ENCODE peak calls at places on chromosomes 13 and 19, in eight cellular contexts. S, G, F, C, W, J, I and A are unnamed samples.

GRCh38 chr19:35462476-35462953 is 14.5 kb downstream of the FFAR2 start:
- DNase-seq in S (peak; percentile 87), G (no peak), F (no peak), C (no peak), W (no peak), J (no peak), I (peak; percentile 79), A (no peak)

GRCh38 chr19:52648336-52648990 is 10.3 kb upstream of the ZNF83 start:
- DNase-seq in S (no peak), G (no peak), F (no peak), C (peak; percentile 68), W (no peak), J (no peak), I (no peak), A (no peak)

GRCh38 chr19:8307400-8307964 is 676 bp downstream of the CD320 start:
- DNase-seq in S (no peak), G (no peak), F (no peak), C (no peak), W (no peak), J (no peak), I (no peak), A (no peak)

GRCh38 chr19:17041994-17042393 is 15.4 kb upstream of the CPAMD8 start:
- DNase-seq in S (no peak), G (no peak), F (no peak), C (peak; percentile 22), W (no peak), J (no peak), I (no peak), A (no peak)

GRCh38 chr13:93244141-93244917 is 17.7 kb downstream of the GPC6 start:
- DNase-seq in S (no peak), G (no peak), F (no peak), C (peak; percentile 67), W (peak; percentile 21), J (no peak), I (no peak), A (no peak)

GRCh38 chr13:77729502-77730221 is 32.2 kb downstream of the SLAIN1 start:
- DNase-seq in S (peak; percentile 60), G (no peak), F (no peak), C (no peak), W (no peak), J (no peak), I (peak; percentile 63), A (no peak)

GRCh38 chr13:27476943-27477681 is 26.7 kb upstream of the MTIF3 start:
- DNase-seq in S (peak; percentile 51), G (no peak), F (no peak), C (peak; percentile 50), W (peak; percentile 74), J (no peak), I (peak; percentile 74), A (no peak)

GRCh38 chr19:42074513-42075363 is 1.2 kb upstream of the ZNF574 start:
- DNase-seq in S (no peak), G (no peak), F (no peak), C (no peak), W (peak; percentile 34), J (no peak), I (peak; percentile 44), A (no peak)

GRCh38 chr19:51076602-51077213 is 6.0 kb downstream of the KLK14 start:
- DNase-seq in S (no peak), G (no peak), F (no peak), C (no peak), W (no peak), J (no peak), I (no peak), A (no peak)

GRCh38 chr13:97004096-97004876 is 10.0 kb upstream of the OXGR1 start:
- DNase-seq in S (no peak), G (no peak), F (no peak), C (peak; percentile 68), W (peak; percentile 22), J (no peak), I (no peak), A (no peak)

GRCh38 chr19:14686411-14686810 is 3.4 kb upstream of the ZNF333 start:
- DNase-seq in S (no peak), G (no peak), F (no peak), C (peak; percentile 9), W (no peak), J (no peak), I (peak; percentile 17), A (no peak)

GRCh38 chr13:108154421-108154858 is 60.9 kb downstream of the LIG4 start:
- DNase-seq in S (no peak), G (no peak), F (no peak), C (no peak), W (peak; percentile 81), J (no peak), I (no peak), A (no peak)

GRCh38 chr13:109971006-109971744 is 184.8 kb upstream of the IRS2 start:
- DNase-seq in S (no peak), G (no peak), F (no peak), C (no peak), W (no peak), J (no peak), I (no peak), A (no peak)

GRCh38 chr13:51764184-51765141 is 39.5 kb downstream of the DHRS12 start:
- DNase-seq in S (peak; percentile 41), G (no peak), F (peak; percentile 28), C (peak; percentile 97), W (peak; percentile 76), J (peak; percentile 93), I (peak; percentile 73), A (no peak)

GRCh38 chr19:49912965-49913685 is 15.9 kb upstream of the ATF5 start:
- DNase-seq in S (no peak), G (no peak), F (no peak), C (peak; percentile 44), W (peak; percentile 59), J (no peak), I (no peak), A (no peak)
- TF ChIP-seq CTCF in S (peak; percentile 71), G (no peak), F (no peak), C (no peak), W (peak; percentile 29), J (no peak), I (peak; percentile 26), A (no peak)

GRCh38 chr13:102807699-102808098 is 8.8 kb downstream of the BIVM start:
- DNase-seq in S (no peak), G (no peak), F (no peak), C (no peak), W (no peak), J (no peak), I (no peak), A (no peak)
- TF ChIP-seq CTCF in S (no peak), G (no peak), F (no peak), C (no peak), W (no peak), J (no peak), I (no peak), A (no peak)

DNA sequence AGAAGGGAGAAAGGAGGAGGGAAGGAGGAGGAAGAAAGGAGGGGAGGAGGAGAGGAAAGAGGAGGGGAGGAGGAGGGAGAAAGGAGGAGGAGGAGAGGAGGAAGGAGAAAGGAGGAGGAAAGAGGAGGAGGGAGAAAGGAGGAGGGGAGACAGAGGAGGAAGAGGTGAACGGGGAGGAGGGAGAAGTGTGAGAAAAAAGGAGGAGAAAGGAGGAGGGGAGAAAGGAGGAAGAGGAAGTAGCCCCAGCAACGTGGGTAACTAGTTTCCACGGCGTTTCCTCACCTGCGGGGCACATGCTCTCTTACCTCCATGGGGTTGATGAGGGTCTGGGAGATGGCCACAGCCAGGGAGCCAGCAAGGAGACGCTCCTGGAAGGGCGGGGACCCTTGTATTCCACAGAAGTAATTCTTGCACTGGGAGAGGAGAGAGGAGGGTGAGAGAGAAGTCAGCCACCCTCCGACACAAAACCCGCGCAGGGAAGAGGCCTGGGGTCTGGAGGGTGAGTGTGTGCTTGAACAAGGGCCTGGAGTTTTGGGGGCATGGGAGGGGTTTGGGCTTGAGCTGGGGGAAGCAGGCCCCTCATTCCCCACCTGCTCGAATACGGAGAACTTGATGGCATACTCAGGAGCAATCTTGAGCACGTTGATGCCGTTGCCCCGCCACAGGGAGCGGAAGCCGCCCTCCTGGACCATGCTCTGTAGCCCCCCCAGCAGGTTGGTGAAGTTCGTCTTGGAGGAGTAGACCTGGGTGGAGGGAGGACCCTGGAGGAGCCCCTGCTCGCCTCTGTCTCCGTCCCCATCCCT is 3.9 kb downstream of the SLC25A41 start:
- DNase-seq in S (no peak), G (no peak), F (no peak), C (no peak), W (no peak), J (no peak), I (no peak), A (no peak)
- TF ChIP-seq CTCF in S (no peak), G (no peak), F (no peak), C (no peak), W (no peak), J (no peak), I (no peak), A (no peak)

GRCh38 chr19:39017646-39018045 is 14.7 kb downstream of the FBXO27 start:
- DNase-seq in S (no peak), G (no peak), F (no peak), C (no peak), W (no peak), J (no peak), I (no peak), A (no peak)

GRCh38 chr19:39008137-39008536 is 24.2 kb downstream of the FBXO27 start:
- DNase-seq in S (no peak), G (no peak), F (no peak), C (no peak), W (no peak), J (no peak), I (no peak), A (no peak)

GRCh38 chr19:39009001-39009400 is 23.3 kb downstream of the FBXO27 start:
- DNase-seq in S (no peak), G (no peak), F (no peak), C (no peak), W (no peak), J (no peak), I (no peak), A (no peak)

GRCh38 chr19:39014037-39014436 is 18.3 kb downstream of the FBXO27 start:
- DNase-seq in S (no peak), G (no peak), F (no peak), C (no peak), W (no peak), J (no peak), I (no peak), A (no peak)
- TF ChIP-seq CTCF in S (no peak), G (no peak), F (no peak), C (no peak), W (no peak), J (no peak), I (no peak), A (no peak)

GRCh38 chr19:1222394-1222793 is 15.4 kb downstream of the CBARP start:
- DNase-seq in S (no peak), G (no peak), F (no peak), C (no peak), W (no peak), J (no peak), I (no peak), A (no peak)
- TF ChIP-seq CTCF in S (peak; percentile 46), G (no peak), F (no peak), C (peak; percentile 12), W (no peak), J (no peak), I (peak; percentile 27), A (no peak)

GRCh38 chr19:34018546-34018945 is 153.8 kb upstream of the LSM14A start:
- DNase-seq in S (no peak), G (no peak), F (no peak), C (no peak), W (no peak), J (no peak), I (no peak), A (no peak)

GRCh38 chr19:34017024-34017423 is 155.3 kb upstream of the LSM14A start:
- DNase-seq in S (no peak), G (no peak), F (no peak), C (no peak), W (no peak), J (no peak), I (no peak), A (no peak)
- TF ChIP-seq CTCF in S (no peak), G (no peak), F (no peak), C (no peak), W (no peak), J (no peak), I (no peak), A (peak; percentile 7)